ENCODE peak calls at places on chromosomes 16 and 17, in seven cellular contexts. U is brain microvascular endothelial cell; E is heart left ventricle; M is left ventricle myocardium inferior; F is tibial artery; Z is CD4-positive, CD25-positive, alpha-beta regulatory T cell; S is GM23248. Y is an unnamed sample.

GRCh38 chr17:9766970-9767369 is 24.4 kb downstream of the DHRS7C start:
- DNase-seq in U (no peak), E (peak; percentile 41), M (no peak), F (no peak), Z (no peak), S (no peak), Y (no peak)

GRCh38 chr17:5523249-5523648 is 36.9 kb downstream of the MIS12 start:
- DNase-seq in U (no peak), E (no peak), M (no peak), F (no peak), Z (no peak), S (no peak), Y (no peak)

GRCh38 chr16:67393111-67393789 is at the start of gene TPPP3:
- DNase-seq in U (peak; percentile 83), E (peak; percentile 95), M (peak; percentile 92), F (peak; percentile 89), Z (peak; percentile 7), S (peak; percentile 91), Y (peak; percentile 90)

GRCh38 chr17:79917902-79918484 is 78.8 kb upstream of the CBX4 start:
- DNase-seq in U (no peak), E (peak; percentile 14), M (no peak), F (no peak), Z (no peak), S (no peak), Y (no peak)

GRCh38 chr17:70892527-70892926 is 723.2 kb downstream of the KCNJ2 start:
- DNase-seq in U (no peak), E (no peak), M (no peak), F (no peak), Z (no peak), S (no peak), Y (no peak)

GRCh38 chr16:31693733-31694132 is 166.0 kb downstream of the AHSP start:
- DNase-seq in U (no peak), E (no peak), M (no peak), F (no peak), Z (no peak), S (no peak), Y (no peak)

GRCh38 chr16:1923299-1924034 is 5.3 kb upstream of the HS3ST6 start:
- DNase-seq in U (no peak), E (no peak), M (no peak), F (no peak), Z (no peak), S (peak; percentile 70), Y (no peak)

GRCh38 chr17:6775871-6776405 is at the start of gene FBXO39:
- DNase-seq in U (no peak), E (no peak), M (no peak), F (no peak), Z (no peak), S (peak; percentile 45), Y (peak; percentile 68)

GRCh38 chr16:77057161-77057736 is 133.7 kb upstream of the MON1B start:
- DNase-seq in U (no peak), E (no peak), M (no peak), F (no peak), Z (no peak), S (no peak), Y (no peak)

GRCh38 chr17:79304907-79305306 is 230.3 kb downstream of the ENGASE start:
- DNase-seq in U (no peak), E (no peak), M (no peak), F (no peak), Z (no peak), S (no peak), Y (no peak)

GRCh38 chr16:76059186-76059585 is 218.0 kb upstream of the CNTNAP4 start:
- DNase-seq in U (no peak), E (no peak), M (no peak), F (no peak), Z (no peak), S (no peak), Y (no peak)

GRCh38 chr17:50588391-50589111 is 28.0 kb downstream of the CACNA1G start:
- DNase-seq in U (no peak), E (peak; percentile 64), M (peak; percentile 38), F (no peak), Z (no peak), S (peak; percentile 11), Y (no peak)

GRCh38 chr17:2137342-2138098 is 82.6 kb downstream of the HIC1 start:
- DNase-seq in U (peak; percentile 88), E (no peak), M (no peak), F (no peak), Z (no peak), S (peak; percentile 89), Y (no peak)

GRCh38 chr17:47978324-47978723 is 7.4 kb downstream of the CDK5RAP3 start:
- DNase-seq in U (peak; percentile 31), E (peak; percentile 59), M (peak; percentile 37), F (no peak), Z (peak; percentile 16), S (peak; percentile 78), Y (no peak)

GRCh38 chr17:50020841-50021599 is 26.0 kb upstream of the DLX3 start:
- DNase-seq in U (no peak), E (no peak), M (no peak), F (no peak), Z (no peak), S (no peak), Y (no peak)

GRCh38 chr16:88619859-88620655 is 18.3 kb upstream of the IL17C start:
- DNase-seq in U (no peak), E (no peak), M (no peak), F (no peak), Z (peak; percentile 69), S (no peak), Y (no peak)

GRCh38 chr17:50518265-50519023 is 10.2 kb downstream of the MYCBPAP start:
- DNase-seq in U (no peak), E (no peak), M (no peak), F (no peak), Z (no peak), S (no peak), Y (no peak)

DNA sequence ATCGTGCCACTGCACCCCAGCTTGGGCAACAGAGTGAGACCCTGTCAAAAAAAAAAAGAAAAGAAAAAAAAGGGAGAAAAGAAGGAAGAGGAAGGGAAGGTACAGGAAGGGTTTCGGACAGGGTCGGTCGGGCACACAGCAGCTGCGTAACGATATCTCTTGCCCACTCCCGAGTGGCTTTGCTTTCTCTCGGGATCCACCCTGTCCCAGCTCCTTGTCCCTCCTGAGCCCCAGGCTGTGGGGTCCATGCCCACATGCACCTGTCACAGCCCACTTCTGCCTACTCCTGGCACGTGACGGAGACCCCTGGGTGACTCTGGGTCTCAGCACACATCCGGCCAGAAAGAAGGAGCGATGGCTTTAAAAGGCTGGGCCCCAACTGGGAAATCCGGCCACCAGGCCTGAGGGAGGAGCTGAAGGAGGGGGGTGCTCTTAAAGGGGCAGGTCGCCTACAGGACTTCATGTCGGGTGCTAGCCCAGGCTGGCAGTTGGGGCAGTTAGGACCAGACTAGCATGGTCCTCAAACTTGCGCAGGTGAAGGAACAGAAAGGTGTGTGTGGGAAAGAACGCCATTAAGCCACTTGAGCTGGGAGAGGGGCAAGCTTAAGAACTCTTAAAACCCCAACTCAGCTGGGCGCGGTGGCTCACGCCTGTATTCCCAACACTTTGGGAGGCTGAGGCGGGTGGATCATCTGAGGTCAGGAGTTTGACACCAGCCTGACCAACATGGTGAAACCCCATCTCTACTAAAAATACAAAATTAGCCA is at the start of gene GHDC:
- DNase-seq in U (peak; percentile 57), E (peak; percentile 91), M (peak; percentile 84), F (peak; percentile 88), Z (peak; percentile 76), S (peak; percentile 87), Y (peak; percentile 88)
- H3K27ac ChIP-seq in U (no peak within 1 kb of the TSS), E (peak within 1 kb of the TSS; percentile 94), M (peak within 1 kb of the TSS; percentile 84), F (peak within 1 kb of the TSS; percentile 85), Z (peak within 1 kb of the TSS; percentile 65), S (no peak within 1 kb of the TSS), Y (peak within 1 kb of the TSS; percentile 96)

GRCh38 chr17:819251-819650 is 37.1 kb downstream of the MRM3 start:
- DNase-seq in U (no peak), E (no peak), M (no peak), F (no peak), Z (no peak), S (no peak), Y (no peak)
- H3K36me3 ChIP-seq in U (no peaks in the 10 kb centered on the region), E (no peaks in the 10 kb centered on the region), M (peaks cover 57% of the 10 kb centered on the region), F (peaks cover 6% of the 10 kb centered on the region), Z (no peaks in the 10 kb centered on the region), S (no peaks in the 10 kb centered on the region), Y (peaks cover 27% of the 10 kb centered on the region)

GRCh38 chr17:82862191-82862590 is 22.4 kb upstream of the ZNF750 start:
- DNase-seq in U (no peak), E (no peak), M (no peak), F (no peak), Z (no peak), S (no peak), Y (no peak)

GRCh38 chr17:82862758-82863645 is 23.2 kb upstream of the ZNF750 start:
- DNase-seq in U (no peak), E (peak; percentile 18), M (no peak), F (no peak), Z (no peak), S (no peak), Y (no peak)

GRCh38 chr17:82863941-82864720 is 24.3 kb upstream of the ZNF750 start:
- DNase-seq in U (peak; percentile 80), E (no peak), M (no peak), F (no peak), Z (peak; percentile 76), S (peak; percentile 88), Y (no peak)

GRCh38 chr17:82864721-82865240 is 25.0 kb upstream of the ZNF750 start:
- DNase-seq in U (no peak), E (peak; percentile 23), M (no peak), F (no peak), Z (no peak), S (no peak), Y (no peak)

DNA sequence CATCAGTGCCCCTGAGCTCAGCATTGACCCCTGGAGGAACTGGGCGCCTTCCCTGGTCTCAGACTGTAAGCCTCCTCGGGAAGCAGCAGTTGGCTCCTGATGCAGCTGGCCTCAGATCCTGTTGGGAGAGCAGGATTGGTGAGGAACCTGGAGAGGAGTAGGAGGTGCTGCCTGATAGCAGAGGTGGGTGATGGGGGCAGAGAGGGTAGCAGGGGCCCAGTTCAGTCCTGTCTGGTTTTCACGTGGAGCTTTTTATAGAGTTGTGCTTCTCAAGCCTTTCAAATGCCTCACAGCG is 23.8 kb upstream of the ZNF750 start:
- DNase-seq in U (no peak), E (no peak), M (no peak), F (no peak), Z (no peak), S (no peak), Y (no peak)
- H3K4me3 ChIP-seq in U (no peak overlapping the region), E (no peak overlapping the region), M (no peak overlapping the region), F (no peak overlapping the region), Z (peak overlapping the region; percentile 61), S (no peak overlapping the region), Y (no peak overlapping the region)

GRCh38 chr16:4474192-4474961 is at the start of gene NMRAL1:
- DNase-seq in U (peak; percentile 88), E (peak; percentile 92), M (peak; percentile 91), F (peak; percentile 89), Z (peak; percentile 86), S (peak; percentile 91), Y (peak; percentile 96)

GRCh38 chr16:4472880-4473279 is 1.5 kb downstream of the NMRAL1 start:
- DNase-seq in U (no peak), E (no peak), M (no peak), F (no peak), Z (no peak), S (no peak), Y (no peak)

GRCh38 chr16:4477966-4478365 is 1.8 kb downstream of the HMOX2 start:
- DNase-seq in U (no peak), E (no peak), M (no peak), F (no peak), Z (no peak), S (peak; percentile 78), Y (no peak)

GRCh38 chr16:4471869-4472268 is 2.6 kb downstream of the NMRAL1 start:
- DNase-seq in U (no peak), E (no peak), M (no peak), F (no peak), Z (no peak), S (no peak), Y (no peak)

GRCh38 chr16:4475880-4476790 is at the start of gene HMOX2:
- DNase-seq in U (peak; percentile 86), E (peak; percentile 94), M (peak; percentile 93), F (peak; percentile 88), Z (peak; percentile 86), S (peak; percentile 95), Y (peak; percentile 97)
- H3K27ac ChIP-seq in U (peak within 1 kb of the TSS; percentile 33), E (peak within 1 kb of the TSS; percentile 93), M (peak within 1 kb of the TSS; percentile 98), F (peak within 1 kb of the TSS; percentile 69), Z (peak within 1 kb of the TSS; percentile 89), S (peak within 1 kb of the TSS; percentile 18), Y (peak within 1 kb of the TSS; percentile 95)

Y was measured in upper lobe of right lung.